ENCODE peak calls at places on chromosomes 1 and 21, in nine cellular contexts. S is astrocyte, H is Calu3, X is IMR-90, M is mucosa of descending colon, F is fibroblast of villous mesenchyme, G is stomach, I is heart left ventricle, D is colonic mucosa. V is an unnamed sample.

GRCh38 chr1:15031251-15031930 is 122.2 kb upstream of the TMEM51 start:
- DNase-seq in S (peak; percentile 63), H (no peak), X (peak; percentile 34), M (no peak), F (no peak), G (no peak), I (no peak), D (no peak), V (no peak)

GRCh38 chr1:196933531-196934189 is 9.9 kb upstream of the CFHR2 start:
- DNase-seq in S (no peak), H (no peak), X (no peak), M (no peak), F (no peak), G (no peak), I (no peak), D (no peak), V (no peak)

GRCh38 chr1:203425668-203425999 is 50.0 kb upstream of the PRELP start:
- DNase-seq in S (peak; percentile 25), H (no peak), X (peak; percentile 67), M (no peak), F (peak; percentile 32), G (no peak), I (no peak), D (no peak), V (no peak)

GRCh38 chr1:3584915-3585314 is 26.4 kb downstream of the MEGF6 start:
- DNase-seq in S (no peak), H (no peak), X (no peak), M (no peak), F (no peak), G (no peak), I (no peak), D (no peak), V (no peak)

GRCh38 chr1:107661142-107661541 is 303.8 kb downstream of the VAV3 start:
- DNase-seq in S (no peak), H (no peak), X (no peak), M (no peak), F (no peak), G (no peak), I (no peak), D (no peak), V (no peak)

GRCh38 chr1:21944261-21945074 is 7.4 kb upstream of the HSPG2 start:
- DNase-seq in S (peak; percentile 47), H (no peak), X (no peak), M (no peak), F (no peak), G (no peak), I (no peak), D (no peak), V (peak; percentile 56)

GRCh38 chr1:3530086-3530930 is 75.8 kb downstream of the ARHGEF16 start:
- DNase-seq in S (no peak), H (peak; percentile 22), X (no peak), M (peak; percentile 50), F (no peak), G (peak; percentile 64), I (no peak), D (peak; percentile 37), V (peak; percentile 37)

GRCh38 chr1:234502785-234503184 is 23.8 kb upstream of the TARBP1 start:
- DNase-seq in S (no peak), H (no peak), X (no peak), M (no peak), F (no peak), G (no peak), I (no peak), D (no peak), V (no peak)

GRCh38 chr1:116169898-116170297 is 58.7 kb downstream of the MAB21L3 start:
- DNase-seq in S (no peak), H (no peak), X (no peak), M (no peak), F (no peak), G (no peak), I (no peak), D (no peak), V (no peak)

GRCh38 chr1:33712176-33712575 is 151.7 kb upstream of the HMGB4 start:
- DNase-seq in S (no peak), H (no peak), X (no peak), M (no peak), F (no peak), G (no peak), I (no peak), D (no peak), V (no peak)

GRCh38 chr1:151443846-151444790 is 15.2 kb downstream of the POGZ start:
- DNase-seq in S (peak; percentile 59), H (peak; percentile 76), X (peak; percentile 86), M (no peak), F (peak; percentile 86), G (peak; percentile 64), I (peak; percentile 47), D (peak; percentile 79), V (peak; percentile 62)

GRCh38 chr1:31593770-31594632 is 17.7 kb downstream of the TINAGL1 start:
- DNase-seq in S (peak; percentile 30), H (peak; percentile 94), X (peak; percentile 56), M (peak; percentile 93), F (peak; percentile 78), G (peak; percentile 90), I (peak; percentile 84), D (peak; percentile 93), V (peak; percentile 89)

GRCh38 chr1:23793018-23793781 is 2.3 kb downstream of the LYPLA2 start:
- DNase-seq in S (peak; percentile 53), H (peak; percentile 78), X (no peak), M (peak; percentile 83), F (no peak), G (peak; percentile 89), I (peak; percentile 70), D (peak; percentile 85), V (no peak)

GRCh38 chr21:42044871-42045495 is 26.1 kb upstream of the UMODL1 start:
- DNase-seq in S (no peak), H (no peak), X (no peak), M (no peak), F (no peak), G (no peak), I (no peak), D (no peak), V (no peak)

GRCh38 chr1:179550753-179551682 is 24.7 kb downstream of the NPHS2 start:
- DNase-seq in S (peak; percentile 33), H (no peak), X (peak; percentile 63), M (no peak), F (peak; percentile 6), G (no peak), I (no peak), D (no peak), V (no peak)

GRCh38 chr1:231159963-231160761 is 1.7 kb upstream of the TRIM67 start:
- DNase-seq in S (no peak), H (no peak), X (no peak), M (no peak), F (no peak), G (no peak), I (no peak), D (no peak), V (peak; percentile 11)

GRCh38 chr1:44002606-44003157 is 11.3 kb downstream of the CCDC24 start:
- DNase-seq in S (no peak), H (no peak), X (no peak), M (no peak), F (no peak), G (no peak), I (no peak), D (no peak), V (no peak)

GRCh38 chr21:37700641-37701202 is 215.5 kb downstream of the KCNJ6 start:
- DNase-seq in S (peak; percentile 74), H (peak; percentile 39), X (peak; percentile 84), M (no peak), F (peak; percentile 86), G (no peak), I (peak; percentile 40), D (no peak), V (peak; percentile 58)

GRCh38 chr1:161357073-161357472 is 10.6 kb downstream of the CFAP126 start:
- DNase-seq in S (no peak), H (no peak), X (no peak), M (no peak), F (no peak), G (no peak), I (no peak), D (no peak), V (no peak)
- TF ChIP-seq CTCF in S (no peak), H (no peak), X (no peak), M (no peak), F (no peak), G (no peak), I (no peak), D (no peak), V (no peak)

DNA sequence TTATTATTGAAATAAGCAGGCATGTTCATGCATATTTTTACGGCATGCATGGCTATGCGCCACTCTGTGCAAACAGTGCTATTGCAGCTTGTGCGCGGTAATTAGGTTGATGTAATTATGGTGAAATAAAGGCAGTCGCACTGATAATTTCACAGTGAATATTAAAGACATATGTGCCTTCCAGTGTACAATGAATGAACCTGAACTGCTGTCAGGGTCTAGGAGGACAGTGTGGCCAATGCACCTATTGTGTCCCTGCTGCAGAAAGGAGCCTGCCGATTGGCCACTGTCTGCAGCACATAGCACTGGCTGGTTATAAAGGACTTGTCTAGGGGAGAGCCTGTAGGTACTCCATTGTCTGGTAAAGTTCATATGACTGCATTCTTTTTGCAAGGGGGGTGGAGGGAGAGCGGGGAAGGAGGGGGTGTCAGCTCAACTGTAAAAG is 340.4 kb downstream of the USP25 start:
- DNase-seq in S (peak; percentile 75), H (no peak), X (no peak), M (no peak), F (no peak), G (no peak), I (no peak), D (no peak), V (no peak)
- TF ChIP-seq CTCF in S (peak; percentile 30), H (no peak), X (no peak), M (no peak), F (peak; percentile 8), G (no peak), I (no peak), D (no peak), V (no peak)

GRCh38 chr1:90000934-90001676 is 6.2 kb downstream of the ZNF326 start:
- DNase-seq in S (no peak), H (no peak), X (no peak), M (no peak), F (no peak), G (no peak), I (no peak), D (no peak), V (no peak)
- TF ChIP-seq CTCF in S (no peak), H (no peak), X (no peak), M (no peak), F (no peak), G (no peak), I (no peak), D (no peak), V (no peak)

GRCh38 chr1:40039245-40039756 is 1.2 kb upstream of the CAP1 start:
- DNase-seq in S (no peak), H (no peak), X (peak; percentile 37), M (no peak), F (no peak), G (no peak), I (no peak), D (no peak), V (no peak)
- TF ChIP-seq CTCF in S (no peak), H (no peak), X (no peak), M (no peak), F (no peak), G (no peak), I (peak; percentile 32), D (no peak), V (no peak)

V was measured in endothelial cell.